ENCODE peak calls at places on chromosomes 6 and 20, in eight cellular contexts. Y is RPMI7951; E is globus pallidus; S is left ventricle myocardium inferior; C is IMR-90; I is fibroblast of mammary gland; M is SJSA1; K is naive thymus-derived CD8-positive, alpha-beta T cell. N is an unnamed sample.

GRCh38 chr6:33288942-33289783 is at the start of the genes PFDN6 and WDR46:
- DNase-seq in S (peak), E (peak), Y (peak), C (peak), M (peak), K (peak), I (peak), N (peak)

GRCh38 chr20:4011226-4011975 is 4.0 kb downstream of the RNF24 start:
- DNase-seq in K (no peak), M (no peak), C (peak), I (no peak), S (no peak), E (no peak), Y (no peak), N (no peak)

GRCh38 chr6:3913077-3913957 is 64.1 kb downstream of the FAM50B start:
- DNase-seq in Y (peak), C (peak), S (no peak), I (peak), M (peak), K (no peak), E (peak), N (peak)

GRCh38 chr20:44938637-44939036 is 21.6 kb downstream of the TOMM34 start:
- DNase-seq in E (no peak), S (no peak), C (no peak), K (no peak), I (peak), Y (no peak), M (no peak), N (no peak)

GRCh38 chr20:51313275-51313898 is 229.1 kb downstream of the NFATC2 start:
- DNase-seq in M (no peak), C (peak), Y (peak), K (no peak), E (no peak), S (no peak), I (peak), N (no peak)

GRCh38 chr6:91500689-91501303 is 913.9 kb upstream of the MAP3K7 start:
- DNase-seq in K (no peak), M (no peak), C (no peak), I (no peak), S (no peak), Y (no peak), E (no peak), N (no peak)

GRCh38 chr6:48109902-48110301 is 1.1 kb downstream of the PTCHD4 start:
- DNase-seq in S (no peak), Y (no peak), C (no peak), E (no peak), K (no peak), I (no peak), M (no peak), N (no peak)

GRCh38 chr6:43103253-43103876 is 27.3 kb downstream of the PTK7 start:
- DNase-seq in C (no peak), S (no peak), Y (no peak), M (no peak), K (no peak), I (no peak), E (no peak), N (no peak)

GRCh38 chr20:59777814-59778575 is 155.4 kb downstream of the SYCP2 start:
- DNase-seq in K (no peak), E (no peak), C (no peak), S (no peak), M (peak), Y (no peak), I (no peak), N (no peak)

GRCh38 chr6:36289281-36290018 is 19.6 kb downstream of the PNPLA1 start:
- DNase-seq in I (no peak), C (no peak), M (no peak), E (no peak), S (no peak), Y (no peak), K (no peak), N (no peak)

GRCh38 chr6:128305976-128306375 is 214.4 kb downstream of the PTPRK start:
- DNase-seq in S (no peak), E (no peak), C (peak), K (no peak), M (no peak), I (no peak), Y (no peak), N (no peak)

GRCh38 chr20:7792131-7792869 is 148.0 kb downstream of the HAO1 start:
- DNase-seq in Y (no peak), M (no peak), S (no peak), K (no peak), I (peak), C (no peak), E (no peak), N (no peak)

GRCh38 chr6:44699082-44699481 is 311.6 kb downstream of the CDC5L start:
- DNase-seq in K (no peak), Y (peak), C (no peak), S (no peak), I (peak), M (peak), E (no peak), N (no peak)

GRCh38 chr20:51184289-51184688 is 161.4 kb upstream of the KCNG1 start:
- DNase-seq in Y (peak), C (peak), S (no peak), M (no peak), E (no peak), K (no peak), I (peak), N (no peak)

GRCh38 chr6:148240463-148240845 is 102.2 kb upstream of the SASH1 start:
- DNase-seq in I (peak), E (no peak), Y (no peak), S (peak), M (no peak), K (no peak), C (peak), N (no peak)

GRCh38 chr20:1664911-1665310 is 7.3 kb upstream of the SIRPG start:
- DNase-seq in Y (no peak), S (no peak), K (peak), C (no peak), M (no peak), E (no peak), I (no peak), N (no peak)

GRCh38 chr6:1404713-1405098 is 15.3 kb downstream of the FOXF2 start:
- DNase-seq in Y (no peak), S (no peak), I (no peak), C (no peak), M (no peak), E (no peak), K (no peak), N (no peak)

GRCh38 chr20:62482136-62482833 is 6.5 kb upstream of the GATA5 start:
- DNase-seq in I (no peak), Y (no peak), K (no peak), S (no peak), E (no peak), M (no peak), C (no peak), N (peak)